ENCODE peak calls at places on chromosomes 1 and 21, in eight cellular contexts. E is NCI-H1105 treated with DMSO at 0.1 percent for 48 hours; I is C1 segment of cervical spinal cord; C is mammary epithelial cell; D is activated naive CD8-positive, alpha-beta T cell treated with anti-CD3 and anti-CD28 coated beads for 36 hours; F is omental fat pad; K is fibroblast of the aortic adventitia; H is AG08396. Z is an unnamed sample.
A peak's percentile ranks its signal among the peaks of the same experiment; 100 is the strongest.

GRCh38 chr1:37513795-37514349 is 694 bp downstream of the MEAF6 start:
- DNase-seq in E (peak; percentile 82), I (peak; percentile 8), C (peak; percentile 62), D (peak; percentile 80), F (no peak), K (no peak), H (peak; percentile 36), Z (no peak)

GRCh38 chr1:154502066-154502741 is at the start of the genes SHE and TDRD10:
- DNase-seq in E (no peak), I (no peak), C (no peak), D (peak; percentile 24), F (no peak), K (no peak), H (no peak), Z (no peak)

GRCh38 chr1:38454236-38454635 is 405.3 kb downstream of the RRAGC start:
- DNase-seq in E (no peak), I (no peak), C (no peak), D (no peak), F (no peak), K (no peak), H (no peak), Z (no peak)

GRCh38 chr1:203152158-203153034 is 23.2 kb downstream of the MYBPH start:
- DNase-seq in E (no peak), I (no peak), C (peak; percentile 57), D (no peak), F (no peak), K (peak; percentile 39), H (peak; percentile 44), Z (peak; percentile 89)

GRCh38 chr1:158077366-158078256 is 84.2 kb downstream of the KIRREL1 start:
- DNase-seq in E (no peak), I (no peak), C (no peak), D (no peak), F (no peak), K (no peak), H (no peak), Z (no peak)

GRCh38 chr1:221742555-221743415 is 896 bp upstream of the DUSP10 start:
- DNase-seq in E (peak; percentile 61), I (peak; percentile 66), C (peak; percentile 86), D (peak; percentile 87), F (no peak), K (peak; percentile 61), H (peak; percentile 81), Z (no peak)

GRCh38 chr1:24555591-24556413 is at the start of gene NCMAP:
- DNase-seq in E (peak; percentile 39), I (no peak), C (no peak), D (peak; percentile 41), F (no peak), K (no peak), H (no peak), Z (no peak)

GRCh38 chr1:32349211-32349708 is 13.0 kb downstream of the FAM229A start:
- DNase-seq in E (no peak), I (no peak), C (no peak), D (no peak), F (no peak), K (no peak), H (peak; percentile 48), Z (peak; percentile 49)

GRCh38 chr1:67862685-67863084 is 29.4 kb upstream of the GNG12 start:
- DNase-seq in E (no peak), I (no peak), C (no peak), D (no peak), F (no peak), K (no peak), H (no peak), Z (no peak)

GRCh38 chr1:223741861-223742260 is 29.5 kb downstream of the CAPN2 start:
- DNase-seq in E (no peak), I (no peak), C (peak; percentile 77), D (no peak), F (no peak), K (no peak), H (no peak), Z (peak; percentile 79)

GRCh38 chr1:206587904-206588303 is 24.4 kb downstream of the EIF2D start:
- DNase-seq in E (no peak), I (no peak), C (no peak), D (no peak), F (peak; percentile 4), K (no peak), H (no peak), Z (no peak)

GRCh38 chr1:33655496-33655895 is 183.1 kb downstream of the ZSCAN20 start:
- DNase-seq in E (no peak), I (no peak), C (no peak), D (no peak), F (no peak), K (no peak), H (no peak), Z (no peak)

GRCh38 chr1:19955529-19956170 is 23.8 kb downstream of the PLA2G2A start:
- DNase-seq in E (no peak), I (no peak), C (no peak), D (no peak), F (no peak), K (no peak), H (no peak), Z (no peak)

GRCh38 chr21:46622226-46622625 is 13.2 kb upstream of the PRMT2 start:
- DNase-seq in E (no peak), I (peak; percentile 61), C (no peak), D (peak; percentile 55), F (no peak), K (no peak), H (no peak), Z (no peak)

Z was measured in astrocyte.